ENCODE peak calls at places on chromosomes 6 and 20, in eight cellular contexts. L is A549, M is GM12878, U is sigmoid colon, O is stomach, V is HepG2, C is H1, X is suprapubic skin. R is an unnamed sample.

GRCh38 chr6:22826961-22827360 is 257.6 kb downstream of the HDGFL1 start:
- DNase-seq in M (no peak), L (no peak), V (no peak), U (no peak), O (no peak), C (no peak), X (no peak), R (no peak)

GRCh38 chr6:42509765-42510164 is 54.1 kb upstream of the UBR2 start:
- DNase-seq in M (no peak), O (no peak), V (no peak), L (no peak), X (no peak), U (no peak), C (no peak), R (no peak)

GRCh38 chr6:34950849-34951248 is 61.8 kb downstream of the ANKS1A start:
- DNase-seq in X (no peak), O (no peak), L (no peak), M (no peak), C (no peak), U (no peak), V (peak; percentile 30), R (no peak)

GRCh38 chr6:2952557-2953095 is 18.7 kb downstream of the SERPINB6 start:
- DNase-seq in M (no peak), C (peak; percentile 97), U (peak; percentile 93), L (peak; percentile 58), O (peak; percentile 82), V (peak; percentile 72), X (peak; percentile 82), R (peak; percentile 86)

GRCh38 chr6:90168693-90169131 is 127.9 kb downstream of the BACH2 start:
- DNase-seq in C (no peak), U (no peak), V (no peak), X (no peak), M (no peak), L (no peak), O (no peak), R (no peak)

GRCh38 chr6:166097914-166098522 is 69.6 kb downstream of the TBXT start:
- DNase-seq in M (no peak), C (peak; percentile 94), V (peak; percentile 29), X (no peak), U (peak; percentile 88), L (peak; percentile 61), O (peak; percentile 71), R (peak; percentile 91)

GRCh38 chr6:156061958-156062661 is 606.5 kb upstream of the NOX3 start:
- DNase-seq in X (no peak), V (no peak), C (no peak), U (no peak), M (no peak), O (no peak), L (no peak), R (peak; percentile 53)

GRCh38 chr6:85795966-85796365 is 153.3 kb upstream of the SYNCRIP start:
- DNase-seq in L (no peak), X (no peak), V (no peak), C (no peak), O (no peak), U (no peak), M (no peak), R (no peak)

GRCh38 chr6:157079774-157080173 is 243.5 kb downstream of the TMEM242 start:
- DNase-seq in M (no peak), X (no peak), O (no peak), U (no peak), V (no peak), C (no peak), L (no peak), R (no peak)

GRCh38 chr20:37383229-37383989 is 37.5 kb downstream of the SRC start:
- DNase-seq in M (no peak), C (no peak), O (peak; percentile 48), U (peak; percentile 65), V (no peak), X (peak; percentile 74), L (peak; percentile 69), R (peak; percentile 37)
- TF ChIP-seq EP300 in M (no peak), C (no peak), O (no peak), U (no peak), V (no peak), X (no peak), L (no peak), R (no peak)

DNA sequence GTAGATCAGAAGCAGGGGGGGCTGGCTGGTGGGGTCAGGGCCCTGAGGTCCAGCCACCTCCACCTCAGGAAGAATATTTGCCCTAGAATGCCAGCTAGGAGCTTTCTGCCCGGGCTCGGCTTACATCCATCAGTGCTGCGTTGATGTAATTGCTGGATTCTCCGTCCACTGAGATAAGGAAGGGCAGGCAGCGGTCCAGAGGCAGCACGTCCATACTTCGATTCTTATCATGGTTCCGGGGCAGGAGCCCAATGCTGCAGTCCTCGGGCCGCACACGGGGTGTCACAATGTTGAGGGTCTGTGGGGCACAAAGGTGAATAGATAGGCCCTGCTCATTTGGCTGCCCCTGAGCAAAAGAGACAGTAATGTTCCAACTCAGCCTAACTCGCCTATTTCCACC is 483.8 kb upstream of the CHD6 start:
- DNase-seq in V (no peak), L (no peak), U (no peak), X (no peak), C (no peak), M (no peak), O (no peak), R (no peak)
- H3K9me3 ChIP-seq in V (no peaks in the 10 kb centered on the region), L (no peaks in the 10 kb centered on the region), U (no peaks in the 10 kb centered on the region), X (no peaks in the 10 kb centered on the region), C (no peaks in the 10 kb centered on the region), M (no peaks in the 10 kb centered on the region), O (no peaks in the 10 kb centered on the region), R (no peaks in the 10 kb centered on the region)

GRCh38 chr20:17624070-17624469 is 54.2 kb downstream of the DSTN start:
- DNase-seq in X (peak; percentile 54), U (peak; percentile 27), V (no peak), O (no peak), M (no peak), C (no peak), L (no peak), R (peak; percentile 32)
- TF ChIP-seq EP300 in X (no peak), U (no peak), V (no peak), O (no peak), M (no peak), C (no peak), L (no peak), R (no peak)

GRCh38 chr6:170142559-170142958 is 148.3 kb downstream of the DLL1 start:
- DNase-seq in V (no peak), X (no peak), C (no peak), O (no peak), M (no peak), U (peak; percentile 21), L (no peak), R (no peak)
- H3K9me3 ChIP-seq in V (no peaks in the 10 kb centered on the region), X (no peaks in the 10 kb centered on the region), C (peaks cover 23% of the 10 kb centered on the region), O (no peaks in the 10 kb centered on the region), M (peaks cover 3% of the 10 kb centered on the region), U (no peaks in the 10 kb centered on the region), L (no peaks in the 10 kb centered on the region), R (no peaks in the 10 kb centered on the region)

DNA sequence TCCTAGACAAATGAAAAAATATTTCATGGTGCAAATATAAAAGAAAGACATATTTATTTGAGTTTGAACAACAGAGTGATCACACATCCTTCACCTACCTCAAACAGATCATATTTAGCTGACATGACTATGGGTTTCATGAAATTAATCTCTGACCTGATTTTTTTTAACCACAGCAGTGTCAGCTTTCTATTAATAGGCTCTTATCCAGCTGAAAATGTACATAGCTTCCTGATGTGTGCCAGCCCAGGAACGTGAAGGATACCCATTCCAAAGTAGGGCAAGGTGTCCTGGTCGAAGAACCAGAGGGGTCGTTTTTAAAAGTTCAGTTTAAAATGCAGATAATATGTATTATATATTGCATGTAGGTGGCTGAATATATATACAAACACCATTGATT is 19.8 kb downstream of the TRDN start:
- DNase-seq in U (no peak), O (no peak), X (no peak), C (no peak), M (no peak), L (no peak), V (no peak), R (no peak)
- TF ChIP-seq EP300 in U (no peak), O (no peak), X (no peak), C (no peak), M (no peak), L (no peak), V (no peak), R (no peak)

GRCh38 chr6:14120556-14120955 is 3.0 kb downstream of the CD83 start:
- DNase-seq in O (no peak), M (no peak), V (no peak), C (no peak), X (no peak), L (no peak), U (no peak), R (no peak)
- H3K9me3 ChIP-seq in O (no peaks in the 10 kb centered on the region), M (no peaks in the 10 kb centered on the region), V (no peaks in the 10 kb centered on the region), C (no peaks in the 10 kb centered on the region), X (no peaks in the 10 kb centered on the region), L (no peaks in the 10 kb centered on the region), U (no peaks in the 10 kb centered on the region), R (no peaks in the 10 kb centered on the region)

GRCh38 chr6:160837146-160837545 is 135.1 kb downstream of the PLG start:
- DNase-seq in V (no peak), M (no peak), X (no peak), L (no peak), C (no peak), U (no peak), O (no peak), R (no peak)

GRCh38 chr6:160832422-160832821 is 130.4 kb downstream of the PLG start:
- DNase-seq in L (no peak), C (no peak), O (no peak), U (no peak), V (no peak), X (no peak), M (no peak), R (no peak)

GRCh38 chr6:160831751-160832150 is 129.7 kb downstream of the PLG start:
- DNase-seq in C (no peak), M (no peak), L (no peak), O (no peak), V (peak; percentile 32), U (no peak), X (no peak), R (no peak)
- TF ChIP-seq EP300 in C (no peak), M (no peak), L (no peak), O (no peak), V (no peak), U (no peak), X (no peak), R (no peak)

GRCh38 chr6:16145038-16145437 is 16.2 kb downstream of the MYLIP start:
- DNase-seq in U (no peak), O (no peak), C (no peak), X (no peak), V (no peak), M (no peak), L (no peak), R (no peak)
- H3K9me3 ChIP-seq in U (no peaks in the 10 kb centered on the region), O (no peaks in the 10 kb centered on the region), C (no peaks in the 10 kb centered on the region), X (no peaks in the 10 kb centered on the region), V (no peaks in the 10 kb centered on the region), M (no peaks in the 10 kb centered on the region), L (no peaks in the 10 kb centered on the region), R (no peaks in the 10 kb centered on the region)

GRCh38 chr20:62822788-62823651 is 6.2 kb downstream of the COL9A3 start:
- DNase-seq in L (peak; percentile 92), X (no peak), V (peak; percentile 98), U (no peak), O (peak; percentile 74), M (no peak), C (peak; percentile 57), R (no peak)
- TF ChIP-seq EP300 in L (no peak), X (no peak), V (peak; percentile 69), U (no peak), O (no peak), M (no peak), C (no peak), R (no peak)

R was measured in ovary.